ENCODE peak calls at places on chromosomes 12 and 14, in ten cellular contexts. G is activated naive CD8-positive, alpha-beta T cell treated with anti-CD3 and anti-CD28 coated beads, Interleukin-2, amount 10 ng/mL, durations not matched to agents 7 days and 5 days; M is A549; V is NCI-H187; T is left ventricle myocardium superior; S is stimulated activated CD4-positive, alpha-beta T cell treated with anti-CD3 and anti-CD28 coated beads, Interleukin-15, amount 100 ng/mL, for 1 hour; N is choroid plexus epithelial cell; H is stimulated activated naive B cell treated with anti-CD40 and anti-IgM and Interleukin-4, amounts not matched to agents 10 μg/mL and 1 μg/mL and 100 μg/mL, for 72 hours; F is AG09319; X is AG08395. A is an unnamed sample.

GRCh38 chr12:104494137-104494815 is 37.5 kb downstream of the CHST11 start:
- DNase-seq in N (peak), M (no peak), G (no peak), X (no peak), V (no peak), F (no peak), S (no peak), T (peak), H (no peak), A (no peak)

GRCh38 chr14:90111895-90112534 is 50.2 kb downstream of the KCNK13 start:
- DNase-seq in X (peak), T (no peak), F (no peak), S (no peak), N (peak), V (no peak), H (no peak), G (no peak), M (peak), A (peak)

GRCh38 chr12:24759155-24759554 is 189.7 kb downstream of the BCAT1 start:
- DNase-seq in N (peak), M (no peak), V (no peak), T (no peak), F (no peak), G (no peak), S (no peak), X (no peak), H (no peak), A (no peak)

GRCh38 chr14:56172074-56172473 is 53.9 kb downstream of the PELI2 start:
- DNase-seq in F (no peak), T (no peak), G (no peak), X (no peak), M (no peak), N (no peak), H (no peak), S (no peak), V (no peak), A (no peak)

GRCh38 chr12:111819191-111820158 is 22.6 kb upstream of the MAPKAPK5 start:
- DNase-seq in H (no peak), S (no peak), N (no peak), M (no peak), T (no peak), G (no peak), V (no peak), X (no peak), F (no peak), A (no peak)

GRCh38 chr12:121802843-121803698 is 738 bp upstream of the SETD1B start:
- DNase-seq in T (peak), X (peak), S (peak), M (peak), F (peak), G (peak), H (peak), V (peak), N (peak), A (peak)

GRCh38 chr12:110689002-110689600 is at the start of gene HVCN1:
- DNase-seq in H (no peak), F (no peak), X (peak), G (peak), T (peak), V (no peak), M (no peak), N (no peak), S (no peak), A (no peak)

GRCh38 chr12:32558941-32559340 is 120.2 kb upstream of the DNM1L start:
- DNase-seq in H (no peak), S (no peak), G (no peak), M (no peak), T (no peak), F (peak), N (peak), X (peak), V (no peak), A (peak)

GRCh38 chr12:13165578-13166120 is 30.9 kb upstream of the EMP1 start:
- DNase-seq in H (peak), F (no peak), V (no peak), N (peak), G (peak), S (peak), M (peak), T (peak), X (peak), A (no peak)

GRCh38 chr12:95629392-95629791 is 78.1 kb upstream of the USP44 start:
- DNase-seq in G (no peak), S (no peak), F (no peak), V (no peak), M (no peak), X (no peak), T (no peak), H (no peak), N (no peak), A (no peak)

GRCh38 chr12:113057565-113058485 is 1.3 kb downstream of the DTX1 start:
- DNase-seq in S (no peak), F (no peak), X (no peak), T (no peak), G (no peak), M (no peak), H (no peak), V (no peak), N (no peak), A (no peak)

GRCh38 chr12:111068281-111068680 is 147.9 kb upstream of the MYL2 start:
- DNase-seq in F (no peak), G (peak), X (no peak), M (no peak), N (no peak), S (no peak), H (no peak), T (no peak), V (no peak), A (no peak)

GRCh38 chr14:79972230-79972629 is 239.1 kb downstream of the DIO2 start:
- DNase-seq in H (no peak), M (no peak), N (peak), F (no peak), G (no peak), X (no peak), T (no peak), S (no peak), V (no peak), A (no peak)

GRCh38 chr12:65277994-65278575 is 398 bp upstream of the MSRB3 start:
- DNase-seq in T (no peak), N (no peak), M (no peak), G (peak), X (no peak), V (no peak), F (no peak), H (no peak), S (no peak), A (no peak)

GRCh38 chr12:77494306-77494705 is 336.4 kb upstream of the NAV3 start:
- DNase-seq in S (no peak), N (no peak), H (no peak), G (no peak), T (no peak), F (no peak), V (no peak), X (no peak), M (no peak), A (no peak)

GRCh38 chr12:46830731-46831334 is 5.0 kb upstream of the SLC38A4 start:
- DNase-seq in M (no peak), V (no peak), H (no peak), G (no peak), N (no peak), S (no peak), T (peak), F (no peak), X (peak), A (no peak)

GRCh38 chr12:42550815-42551214 is 38.7 kb downstream of the PRICKLE1 start:
- DNase-seq in X (no peak), T (no peak), H (no peak), N (no peak), F (no peak), V (no peak), S (no peak), G (no peak), M (no peak), A (no peak)

GRCh38 chr14:23094666-23095195 is at the start of gene ACIN1:
- DNase-seq in M (no peak), S (peak), H (no peak), T (peak), V (no peak), F (peak), N (peak), G (peak), X (peak), A (peak)

GRCh38 chr12:132430838-132431826 is 58.8 kb upstream of the FBRSL1 start:
- DNase-seq in V (peak), T (no peak), X (no peak), G (no peak), F (no peak), H (no peak), M (no peak), S (no peak), N (no peak), A (no peak)

GRCh38 chr14:23119362-23120327 is 590 bp upstream of the CEBPE start:
- DNase-seq in S (no peak), H (peak), X (no peak), N (no peak), M (no peak), V (no peak), G (peak), T (no peak), F (no peak), A (no peak)

GRCh38 chr14:63045234-63045611 is at the start of gene KCNH5:
- DNase-seq in G (peak), T (peak), H (no peak), F (no peak), N (peak), V (peak), X (peak), M (peak), S (no peak), A (no peak)

GRCh38 chr12:21941522-21942376 is 523 bp upstream of the ABCC9 start:
- DNase-seq in F (peak), M (no peak), T (peak), S (no peak), G (peak), H (no peak), N (peak), V (no peak), X (peak), A (peak)

GRCh38 chr12:120121766-120122293 is 5.3 kb upstream of the RAB35 start:
- DNase-seq in M (no peak), V (no peak), N (no peak), G (no peak), H (no peak), X (no peak), T (no peak), F (no peak), S (no peak), A (no peak)

GRCh38 chr14:94394025-94394493 is 5.7 kb upstream of the SERPINA1 start:
- DNase-seq in N (no peak), X (no peak), M (no peak), G (no peak), V (no peak), H (no peak), S (no peak), T (no peak), F (no peak), A (no peak)

GRCh38 chr12:91355150-91356006 is 172.8 kb upstream of the DCN start:
- DNase-seq in S (no peak), F (peak), G (peak), H (peak), N (peak), V (no peak), T (peak), X (peak), M (peak), A (peak)

GRCh38 chr12:64625243-64626077 is 15.2 kb downstream of the RASSF3 start:
- DNase-seq in S (no peak), V (no peak), X (peak), N (peak), G (no peak), T (peak), H (peak), F (peak), M (peak), A (no peak)

GRCh38 chr12:116926283-116927243 is 15.8 kb downstream of the FBXW8 start:
- DNase-seq in T (no peak), S (no peak), F (no peak), H (no peak), X (no peak), G (no peak), M (no peak), V (no peak), N (no peak), A (no peak)

GRCh38 chr12:57521475-57522018 is 1.1 kb upstream of the MBD6 start:
- DNase-seq in H (no peak), F (no peak), M (no peak), S (no peak), G (peak), X (no peak), V (no peak), T (peak), N (peak), A (no peak)

GRCh38 chr14:51058382-51058781 is 36.5 kb downstream of the TRIM9 start:
- DNase-seq in T (no peak), N (no peak), X (no peak), M (no peak), F (no peak), V (no peak), H (no peak), S (no peak), G (no peak), A (no peak)

A was measured in GM04504.